ENCODE peak calls at places on chromosomes 13 and 19, in five cellular contexts. X is IMR-90, Y is Peyer's patch, D is body of pancreas, P is upper lobe of left lung. L is an unnamed sample.

GRCh38 chr13:20171364-20171763 is 10.5 kb upstream of the GJA3 start:
- DNase-seq in P (no peak), D (no peak), Y (no peak), X (no peak), L (no peak)

GRCh38 chr13:59643906-59644626 is 519.7 kb downstream of the DIAPH3 start:
- DNase-seq in P (no peak), D (no peak), X (no peak), Y (no peak), L (peak)

GRCh38 chr13:27962982-27963381 is 6.1 kb downstream of the CDX2 start:
- DNase-seq in D (no peak), P (no peak), X (no peak), Y (peak), L (no peak)

GRCh38 chr13:66926200-66926850 is 303.8 kb downstream of the PCDH9 start:
- DNase-seq in X (no peak), D (no peak), P (no peak), Y (no peak), L (no peak)

GRCh38 chr13:101346942-101347728 is 69.2 kb downstream of the NALCN start:
- DNase-seq in D (no peak), Y (no peak), P (no peak), X (peak), L (no peak)

GRCh38 chr13:35005051-35005450 is 63.0 kb downstream of the NBEA start:
- DNase-seq in X (no peak), P (no peak), Y (no peak), D (no peak), L (no peak)

GRCh38 chr13:26327905-26328304 is 74.0 kb downstream of the CDK8 start:
- DNase-seq in Y (no peak), X (no peak), D (no peak), P (no peak), L (no peak)

GRCh38 chr19:2495130-2495641 is 19.3 kb downstream of the GADD45B start:
- DNase-seq in X (peak), Y (peak), P (peak), D (peak), L (peak)

GRCh38 chr19:54209748-54210494 is 9.3 kb downstream of the RPS9 start:
- DNase-seq in D (peak), X (peak), P (peak), Y (peak), L (peak)

GRCh38 chr13:75666646-75667351 is 30.7 kb downstream of the LMO7 start:
- DNase-seq in X (peak), Y (no peak), P (no peak), D (no peak), L (peak)

GRCh38 chr19:54190942-54191670 is at the start of gene TSEN34:
- DNase-seq in X (peak), P (peak), Y (peak), D (peak), L (peak)

GRCh38 chr19:34786236-34786635 is 13.2 kb upstream of the ZNF599 start:
- DNase-seq in Y (no peak), X (no peak), D (no peak), P (no peak), L (no peak)

GRCh38 chr13:50365683-50366391 is 350.6 kb downstream of the KCNRG start:
- DNase-seq in X (no peak), P (peak), D (peak), Y (peak), L (peak)

GRCh38 chr13:30307194-30307965 is at the start of gene KATNAL1:
- DNase-seq in Y (peak), X (peak), P (peak), D (peak), L (peak)

GRCh38 chr19:401836-402535 is 7.0 kb downstream of the C2CD4C start:
- DNase-seq in D (no peak), X (no peak), P (peak), Y (no peak), L (no peak)

GRCh38 chr19:48914181-48914580 is 14.1 kb downstream of the NUCB1 start:
- DNase-seq in X (no peak), Y (no peak), D (no peak), P (no peak), L (no peak)

GRCh38 chr19:16442386-16443276 is 29.1 kb downstream of the EPS15L1 start:
- DNase-seq in X (no peak), D (peak), Y (peak), P (no peak), L (peak)

GRCh38 chr19:36115453-36116343 is at the start of gene TBCB:
- DNase-seq in D (no peak), P (peak), X (peak), Y (peak), L (peak)
- TF ChIP-seq POLR2A in D (no peak), P (peak), X (peak), Y (peak), L (peak)

GRCh38 chr19:44164673-44165512 is at the start of gene ZNF226:
- DNase-seq in X (peak), P (peak), D (peak), Y (peak), L (peak)
- TF ChIP-seq POLR2A in X (peak), P (no peak), D (no peak), Y (no peak), L (no peak)

GRCh38 chr13:52701728-52702480 is 37.7 kb downstream of the CNMD start:
- DNase-seq in X (no peak), Y (no peak), D (no peak), P (no peak), L (no peak)

GRCh38 chr13:52706074-52706473 is 33.5 kb downstream of the CNMD start:
- DNase-seq in Y (no peak), D (no peak), P (no peak), X (no peak), L (no peak)

GRCh38 chr13:52707375-52707774 is 32.2 kb downstream of the CNMD start:
- DNase-seq in Y (no peak), X (no peak), D (no peak), P (no peak), L (no peak)

GRCh38 chr13:52703482-52703881 is 36.1 kb downstream of the CNMD start:
- DNase-seq in X (no peak), D (no peak), P (no peak), Y (no peak), L (no peak)
- TF ChIP-seq POLR2A in X (no peak), D (no peak), P (no peak), Y (no peak), L (no peak)

DNA sequence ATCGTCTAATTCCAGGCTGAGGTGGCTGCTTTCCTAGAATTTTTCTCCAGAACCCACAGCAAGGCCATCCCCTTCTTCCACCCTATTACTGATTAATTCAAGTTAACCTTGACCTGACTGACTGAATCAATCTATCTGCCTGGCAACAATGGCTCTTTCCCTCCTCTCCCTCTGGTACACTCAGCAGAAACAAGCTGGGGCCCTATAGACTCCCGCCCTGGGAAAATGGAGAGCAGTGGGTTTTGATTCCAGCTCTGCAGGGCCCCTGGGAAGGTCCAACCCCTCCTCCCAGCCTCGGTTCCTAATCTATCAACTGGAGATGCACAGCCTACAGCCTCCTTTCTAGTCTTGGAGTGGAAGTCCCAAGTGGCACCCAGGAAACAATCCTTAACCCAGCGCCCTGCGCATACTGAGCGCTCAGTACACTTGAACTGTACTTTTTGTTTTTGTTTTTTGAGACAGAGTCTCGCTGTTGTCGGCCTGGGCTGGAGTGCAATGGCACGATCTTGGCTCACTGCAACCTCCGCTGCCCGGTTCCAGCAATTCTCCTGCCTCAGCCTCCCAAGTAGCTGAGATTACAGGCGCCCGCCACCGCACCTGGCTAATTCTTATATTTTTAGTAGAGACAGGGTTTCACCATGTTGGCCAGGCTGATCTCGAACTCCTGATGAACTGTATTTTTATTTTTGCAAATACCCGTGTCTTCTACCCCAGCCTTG is 5.2 kb upstream of the C3 start:
- DNase-seq in X (no peak), D (no peak), P (no peak), Y (no peak), L (no peak)
- TF ChIP-seq POLR2A in X (no peak), D (no peak), P (no peak), Y (no peak), L (no peak)

GRCh38 chr19:18017275-18018083 is 9.5 kb downstream of the ARRDC2 start:
- DNase-seq in Y (no peak), D (no peak), P (peak), X (no peak), L (no peak)
- TF ChIP-seq POLR2A in Y (no peak), D (no peak), P (no peak), X (no peak), L (no peak)

DNA sequence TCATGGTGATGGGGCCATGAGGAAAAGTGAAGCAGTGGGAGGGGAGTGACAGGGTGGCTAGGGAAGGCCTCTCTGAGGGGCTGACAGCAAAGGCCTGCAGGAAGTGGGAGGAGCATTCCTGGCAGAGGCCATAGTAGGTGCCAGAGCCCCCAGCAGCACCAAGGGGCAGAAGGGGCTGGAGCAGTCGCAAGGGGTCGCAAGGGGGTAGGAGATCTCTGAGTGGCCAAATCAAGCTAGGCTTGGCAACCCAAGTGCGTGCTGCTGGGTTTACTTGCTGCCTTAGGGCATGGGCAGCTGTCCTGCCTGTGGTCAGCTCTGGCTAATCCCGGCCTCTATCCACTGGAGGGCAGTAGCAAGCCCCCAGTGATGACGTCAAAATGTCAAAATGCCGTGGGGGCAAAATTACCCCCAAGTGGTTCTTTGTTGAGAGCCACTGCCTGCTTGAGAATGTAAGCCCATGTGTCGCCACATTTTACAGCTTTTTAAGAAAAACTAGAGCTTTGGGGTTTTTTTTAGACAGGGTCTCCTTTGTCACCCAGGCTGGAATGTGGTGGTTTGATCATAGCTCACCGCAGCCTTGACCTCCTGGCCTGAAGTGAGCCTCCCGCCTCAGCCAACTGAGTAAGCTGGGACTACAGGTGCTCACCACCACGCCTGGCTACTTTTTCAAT is 11.8 kb downstream of the CCDC97 start:
- DNase-seq in P (peak), Y (peak), D (no peak), X (peak), L (peak)
- TF ChIP-seq POLR2A in P (no peak), Y (no peak), D (no peak), X (peak), L (no peak)

DNA sequence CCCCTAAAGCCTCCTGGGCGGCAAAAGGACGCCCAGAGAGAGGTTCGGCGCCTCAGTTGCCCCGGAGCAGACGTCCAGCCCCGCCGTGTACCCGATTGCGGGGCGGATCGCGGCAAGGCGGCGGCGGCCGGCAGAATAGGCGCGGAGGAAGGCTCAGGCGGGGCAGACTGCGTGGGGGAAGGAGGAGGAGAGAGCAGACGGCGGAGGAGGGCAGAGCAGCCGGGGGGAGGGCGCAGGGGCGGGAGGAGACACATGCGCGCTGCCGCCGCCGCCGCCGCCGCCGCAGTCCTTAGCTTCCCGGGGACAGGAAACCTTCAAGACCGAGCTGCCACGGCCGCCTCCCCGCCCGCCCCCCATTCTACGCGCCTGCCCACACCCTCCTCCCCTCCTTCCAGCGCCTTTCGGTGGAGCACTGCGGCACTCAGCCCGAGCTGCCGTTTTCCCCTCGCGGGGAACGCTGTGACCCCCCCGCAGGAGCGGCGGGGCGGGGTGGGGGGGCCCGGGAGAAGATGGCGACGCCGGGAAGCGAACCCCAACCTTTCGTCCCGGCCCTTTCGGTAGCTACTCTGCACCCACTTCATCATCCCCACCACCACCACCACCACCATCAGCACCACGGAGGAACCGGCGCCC is at the start of gene LRCH1:
- DNase-seq in P (peak), Y (peak), D (peak), X (peak), L (peak)
- TF ChIP-seq POLR2A in P (no peak), Y (peak), D (peak), X (peak), L (peak)